ENCODE peak calls at places on chromosomes 7 and 10, in eight cellular contexts. One of them, this sample, is unnamed.
A peak's percentile ranks its signal among the peaks of the same experiment; 100 is the strongest.

GRCh38 chr10:132632851-132633684 is 95.5 kb downstream of the INPP5A start:
- DNase-seq in suprapubic skin: peak; percentile 58
- DNase-seq in psoas muscle: peak; percentile 6
- DNase-seq in fibroblast of mammary gland: peak; percentile 20
- DNase-seq in adrenal gland: peak; percentile 21
- DNase-seq in uterus: no peak
- DNase-seq in astrocyte: peak; percentile 76
- DNase-seq in IMR-90: peak; percentile 60
- DNase-seq in this sample: peak; percentile 72

GRCh38 chr10:78756604-78757442 is 311.9 kb upstream of the ZMIZ1 start:
- DNase-seq in suprapubic skin: peak; percentile 92
- DNase-seq in psoas muscle: peak; percentile 81
- DNase-seq in fibroblast of mammary gland: peak; percentile 97
- DNase-seq in adrenal gland: peak; percentile 95
- DNase-seq in uterus: peak; percentile 91
- DNase-seq in astrocyte: peak; percentile 97
- DNase-seq in IMR-90: peak; percentile 98
- DNase-seq in this sample: peak; percentile 96

GRCh38 chr10:26486985-26487850 is 49.1 kb downstream of the APBB1IP start:
- DNase-seq in suprapubic skin: no peak
- DNase-seq in psoas muscle: no peak
- DNase-seq in fibroblast of mammary gland: peak; percentile 100
- DNase-seq in adrenal gland: peak; percentile 74
- DNase-seq in uterus: peak; percentile 56
- DNase-seq in astrocyte: peak; percentile 97
- DNase-seq in IMR-90: peak; percentile 37
- DNase-seq in this sample: peak; percentile 99

GRCh38 chr7:18020138-18020715 is 7.4 kb downstream of the PRPS1L1 start:
- DNase-seq in suprapubic skin: no peak
- DNase-seq in psoas muscle: no peak
- DNase-seq in fibroblast of mammary gland: no peak
- DNase-seq in adrenal gland: no peak
- DNase-seq in uterus: no peak
- DNase-seq in astrocyte: no peak
- DNase-seq in IMR-90: no peak
- DNase-seq in this sample: peak; percentile 49

GRCh38 chr7:2544541-2545188 is 10.7 kb downstream of the BRAT1 start:
- DNase-seq in suprapubic skin: peak; percentile 55
- DNase-seq in psoas muscle: no peak
- DNase-seq in fibroblast of mammary gland: no peak
- DNase-seq in adrenal gland: no peak
- DNase-seq in uterus: no peak
- DNase-seq in astrocyte: no peak
- DNase-seq in IMR-90: no peak
- DNase-seq in this sample: no peak

GRCh38 chr10:3002304-3002703 is 65.0 kb upstream of the PFKP start:
- DNase-seq in suprapubic skin: no peak
- DNase-seq in psoas muscle: no peak
- DNase-seq in fibroblast of mammary gland: no peak
- DNase-seq in adrenal gland: no peak
- DNase-seq in uterus: no peak
- DNase-seq in astrocyte: no peak
- DNase-seq in IMR-90: no peak
- DNase-seq in this sample: no peak

GRCh38 chr7:134453526-134453925 is 5.4 kb downstream of the AKR1B1 start:
- DNase-seq in suprapubic skin: no peak
- DNase-seq in psoas muscle: no peak
- DNase-seq in fibroblast of mammary gland: peak; percentile 25
- DNase-seq in adrenal gland: peak; percentile 59
- DNase-seq in uterus: no peak
- DNase-seq in astrocyte: no peak
- DNase-seq in IMR-90: no peak
- DNase-seq in this sample: no peak

GRCh38 chr10:88974446-88975376 is 15.9 kb upstream of the FAS start:
- DNase-seq in suprapubic skin: no peak
- DNase-seq in psoas muscle: no peak
- DNase-seq in fibroblast of mammary gland: peak; percentile 47
- DNase-seq in adrenal gland: no peak
- DNase-seq in uterus: no peak
- DNase-seq in astrocyte: no peak
- DNase-seq in IMR-90: peak; percentile 44
- DNase-seq in this sample: peak; percentile 65

GRCh38 chr7:130223646-130224045 is 16.0 kb downstream of the SSMEM1 start:
- DNase-seq in suprapubic skin: no peak
- DNase-seq in psoas muscle: no peak
- DNase-seq in fibroblast of mammary gland: no peak
- DNase-seq in adrenal gland: no peak
- DNase-seq in uterus: no peak
- DNase-seq in astrocyte: no peak
- DNase-seq in IMR-90: no peak
- DNase-seq in this sample: no peak

GRCh38 chr7:150964593-150965111 is 13.5 kb downstream of the KCNH2 start:
- DNase-seq in suprapubic skin: no peak
- DNase-seq in psoas muscle: peak; percentile 40
- DNase-seq in fibroblast of mammary gland: no peak
- DNase-seq in adrenal gland: peak; percentile 36
- DNase-seq in uterus: no peak
- DNase-seq in astrocyte: no peak
- DNase-seq in IMR-90: no peak
- DNase-seq in this sample: no peak

GRCh38 chr10:613217-613616 is 76.3 kb downstream of the DIP2C start:
- DNase-seq in suprapubic skin: no peak
- DNase-seq in psoas muscle: no peak
- DNase-seq in fibroblast of mammary gland: no peak
- DNase-seq in adrenal gland: no peak
- DNase-seq in uterus: no peak
- DNase-seq in astrocyte: no peak
- DNase-seq in IMR-90: no peak
- DNase-seq in this sample: no peak

GRCh38 chr7:36191292-36191920 is 38.4 kb downstream of the EEPD1 start:
- DNase-seq in suprapubic skin: no peak
- DNase-seq in psoas muscle: no peak
- DNase-seq in fibroblast of mammary gland: no peak
- DNase-seq in adrenal gland: no peak
- DNase-seq in uterus: peak; percentile 27
- DNase-seq in astrocyte: no peak
- DNase-seq in IMR-90: peak; percentile 74
- DNase-seq in this sample: no peak

GRCh38 chr10:79187545-79187940 is 118.8 kb downstream of the ZMIZ1 start:
- DNase-seq in suprapubic skin: no peak
- DNase-seq in psoas muscle: no peak
- DNase-seq in fibroblast of mammary gland: no peak
- DNase-seq in adrenal gland: no peak
- DNase-seq in uterus: no peak
- DNase-seq in astrocyte: no peak
- DNase-seq in IMR-90: no peak
- DNase-seq in this sample: no peak

GRCh38 chr10:109327266-109327665 is 596.0 kb downstream of the XPNPEP1 start:
- DNase-seq in suprapubic skin: no peak
- DNase-seq in psoas muscle: no peak
- DNase-seq in fibroblast of mammary gland: no peak
- DNase-seq in adrenal gland: no peak
- DNase-seq in uterus: no peak
- DNase-seq in astrocyte: peak; percentile 28
- DNase-seq in IMR-90: no peak
- DNase-seq in this sample: no peak

GRCh38 chr10:26746111-26746510 is 48.6 kb downstream of the PDSS1 start:
- DNase-seq in suprapubic skin: no peak
- DNase-seq in psoas muscle: no peak
- DNase-seq in fibroblast of mammary gland: no peak
- DNase-seq in adrenal gland: no peak
- DNase-seq in uterus: no peak
- DNase-seq in astrocyte: no peak
- DNase-seq in IMR-90: no peak
- DNase-seq in this sample: no peak

GRCh38 chr7:149714081-149714909 is 59.1 kb downstream of the ZNF467 start:
- DNase-seq in suprapubic skin: peak; percentile 90
- DNase-seq in psoas muscle: peak; percentile 91
- DNase-seq in fibroblast of mammary gland: peak; percentile 74
- DNase-seq in adrenal gland: peak; percentile 91
- DNase-seq in uterus: peak; percentile 89
- DNase-seq in astrocyte: peak; percentile 56
- DNase-seq in IMR-90: peak; percentile 82
- DNase-seq in this sample: peak; percentile 75

GRCh38 chr7:132106491-132106890 is 469.8 kb downstream of the PLXNA4 start:
- DNase-seq in suprapubic skin: no peak
- DNase-seq in psoas muscle: no peak
- DNase-seq in fibroblast of mammary gland: no peak
- DNase-seq in adrenal gland: no peak
- DNase-seq in uterus: no peak
- DNase-seq in astrocyte: no peak
- DNase-seq in IMR-90: no peak
- DNase-seq in this sample: no peak

GRCh38 chr7:124692420-124692819 is 73.2 kb downstream of the GPR37 start:
- DNase-seq in suprapubic skin: no peak
- DNase-seq in psoas muscle: no peak
- DNase-seq in fibroblast of mammary gland: no peak
- DNase-seq in adrenal gland: no peak
- DNase-seq in uterus: no peak
- DNase-seq in astrocyte: peak; percentile 28
- DNase-seq in IMR-90: peak; percentile 22
- DNase-seq in this sample: no peak

GRCh38 chr10:91197044-91197651 is 23.3 kb upstream of the PCGF5 start:
- DNase-seq in suprapubic skin: no peak
- DNase-seq in psoas muscle: peak; percentile 53
- DNase-seq in fibroblast of mammary gland: peak; percentile 40
- DNase-seq in adrenal gland: peak; percentile 55
- DNase-seq in uterus: no peak
- DNase-seq in astrocyte: peak; percentile 56
- DNase-seq in IMR-90: peak; percentile 53
- DNase-seq in this sample: peak; percentile 49

GRCh38 chr7:119935418-119936025 is 337.5 kb upstream of the KCND2 start:
- DNase-seq in suprapubic skin: no peak
- DNase-seq in psoas muscle: no peak
- DNase-seq in fibroblast of mammary gland: peak; percentile 76
- DNase-seq in adrenal gland: no peak
- DNase-seq in uterus: no peak
- DNase-seq in astrocyte: peak; percentile 5
- DNase-seq in IMR-90: peak; percentile 62
- DNase-seq in this sample: peak; percentile 86

GRCh38 chr7:39623312-39624201 is at the start of gene RALA:
- DNase-seq in suprapubic skin: peak; percentile 95
- DNase-seq in psoas muscle: peak; percentile 93
- DNase-seq in fibroblast of mammary gland: peak; percentile 92
- DNase-seq in adrenal gland: peak; percentile 97
- DNase-seq in uterus: peak; percentile 90
- DNase-seq in astrocyte: peak; percentile 93
- DNase-seq in IMR-90: peak; percentile 92
- DNase-seq in this sample: peak; percentile 92

GRCh38 chr10:113454341-113455061 is 98.4 kb upstream of the HABP2 start:
- DNase-seq in suprapubic skin: no peak
- DNase-seq in psoas muscle: peak; percentile 46
- DNase-seq in fibroblast of mammary gland: peak; percentile 45
- DNase-seq in adrenal gland: peak; percentile 34
- DNase-seq in uterus: peak; percentile 23
- DNase-seq in astrocyte: no peak
- DNase-seq in IMR-90: peak; percentile 12
- DNase-seq in this sample: peak; percentile 31

GRCh38 chr10:51214897-51215227 is 140.6 kb downstream of the PRKG1 start:
- DNase-seq in suprapubic skin: no peak
- DNase-seq in psoas muscle: no peak
- DNase-seq in fibroblast of mammary gland: no peak
- DNase-seq in adrenal gland: peak; percentile 36
- DNase-seq in uterus: no peak
- DNase-seq in astrocyte: no peak
- DNase-seq in IMR-90: no peak
- DNase-seq in this sample: no peak

GRCh38 chr7:151351967-151352366 is 10.4 kb downstream of the NUB1 start:
- DNase-seq in suprapubic skin: no peak
- DNase-seq in psoas muscle: no peak
- DNase-seq in fibroblast of mammary gland: no peak
- DNase-seq in adrenal gland: no peak
- DNase-seq in uterus: no peak
- DNase-seq in astrocyte: no peak
- DNase-seq in IMR-90: no peak
- DNase-seq in this sample: no peak

GRCh38 chr7:43583424-43584199 is 704 bp downstream of the STK17A start:
- DNase-seq in suprapubic skin: peak; percentile 84
- DNase-seq in psoas muscle: peak; percentile 64
- DNase-seq in fibroblast of mammary gland: peak; percentile 35
- DNase-seq in adrenal gland: peak; percentile 78
- DNase-seq in uterus: peak; percentile 59
- DNase-seq in astrocyte: no peak
- DNase-seq in IMR-90: peak; percentile 46
- DNase-seq in this sample: peak; percentile 54
- TF ChIP-seq CTCF in suprapubic skin: no peak
- TF ChIP-seq CTCF in psoas muscle: peak; percentile 8
- TF ChIP-seq CTCF in fibroblast of mammary gland: no peak
- TF ChIP-seq CTCF in adrenal gland: no peak
- TF ChIP-seq CTCF in uterus: no peak
- TF ChIP-seq CTCF in astrocyte: no peak
- TF ChIP-seq CTCF in IMR-90: no peak
- TF ChIP-seq CTCF in this sample: peak; percentile 21

GRCh38 chr10:117126034-117126433 is 12.0 kb downstream of the VAX1 start:
- DNase-seq in suprapubic skin: no peak
- DNase-seq in psoas muscle: no peak
- DNase-seq in fibroblast of mammary gland: no peak
- DNase-seq in adrenal gland: no peak
- DNase-seq in uterus: no peak
- DNase-seq in astrocyte: no peak
- DNase-seq in IMR-90: no peak
- DNase-seq in this sample: no peak
- H3K4me3 ChIP-seq in suprapubic skin: no peak overlapping the region
- H3K4me3 ChIP-seq in psoas muscle: no peak overlapping the region
- H3K4me3 ChIP-seq in fibroblast of mammary gland: no peak overlapping the region
- H3K4me3 ChIP-seq in adrenal gland: no peak overlapping the region
- H3K4me3 ChIP-seq in uterus: no peak overlapping the region
- H3K4me3 ChIP-seq in astrocyte: no peak overlapping the region
- H3K4me3 ChIP-seq in IMR-90: no peak overlapping the region
- H3K4me3 ChIP-seq in this sample: no peak overlapping the region

GRCh38 chr10:4765428-4765827 is 60.6 kb upstream of the AKR1E2 start:
- DNase-seq in suprapubic skin: no peak
- DNase-seq in psoas muscle: no peak
- DNase-seq in fibroblast of mammary gland: peak; percentile 82
- DNase-seq in adrenal gland: no peak
- DNase-seq in uterus: no peak
- DNase-seq in astrocyte: peak; percentile 45
- DNase-seq in IMR-90: peak; percentile 56
- DNase-seq in this sample: no peak
- TF ChIP-seq CTCF in suprapubic skin: no peak
- TF ChIP-seq CTCF in psoas muscle: no peak
- TF ChIP-seq CTCF in fibroblast of mammary gland: no peak
- TF ChIP-seq CTCF in adrenal gland: no peak
- TF ChIP-seq CTCF in uterus: no peak
- TF ChIP-seq CTCF in astrocyte: no peak
- TF ChIP-seq CTCF in IMR-90: no peak
- TF ChIP-seq CTCF in this sample: no peak

GRCh38 chr7:47379629-47380324 is 202.1 kb downstream of the TNS3 start:
- DNase-seq in suprapubic skin: peak; percentile 64
- DNase-seq in psoas muscle: peak; percentile 58
- DNase-seq in fibroblast of mammary gland: peak; percentile 42
- DNase-seq in adrenal gland: peak; percentile 48
- DNase-seq in uterus: peak; percentile 37
- DNase-seq in astrocyte: peak; percentile 81
- DNase-seq in IMR-90: peak; percentile 75
- DNase-seq in this sample: peak; percentile 82
- H3K4me3 ChIP-seq in suprapubic skin: peak overlapping the region; percentile 29
- H3K4me3 ChIP-seq in psoas muscle: peak overlapping the region; percentile 36
- H3K4me3 ChIP-seq in fibroblast of mammary gland: no peak overlapping the region
- H3K4me3 ChIP-seq in adrenal gland: no peak overlapping the region
- H3K4me3 ChIP-seq in uterus: peak overlapping the region; percentile 7
- H3K4me3 ChIP-seq in astrocyte: no peak overlapping the region
- H3K4me3 ChIP-seq in IMR-90: no peak overlapping the region
- H3K4me3 ChIP-seq in this sample: no peak overlapping the region

This sample was measured in fibroblast of the aortic adventitia.